ENCODE peak calls at places on chromosomes 7 and 10, in nine cellular contexts. M is OCI-LY7, S is GM23248, H is PC-3, G is neural progenitor cell, C is hepatocyte, P is HCT116, A is SK-N-SH, I is GM23338. V is an unnamed sample.

GRCh38 chr10:124032982-124033886 is 60.2 kb downstream of the CHST15 start:
- DNase-seq in S (peak; percentile 78), A (no peak), I (no peak), M (no peak), H (no peak), P (no peak), G (no peak), C (no peak), V (no peak)

GRCh38 chr7:94540428-94540827 is 30.8 kb downstream of the CASD1 start:
- DNase-seq in M (no peak), A (no peak), C (no peak), I (no peak), P (no peak), H (no peak), G (no peak), S (no peak), V (no peak)

GRCh38 chr10:131403936-131404335 is 92.4 kb upstream of the TCERG1L start:
- DNase-seq in C (no peak), G (no peak), M (no peak), S (no peak), H (no peak), A (no peak), I (no peak), P (no peak), V (no peak)

GRCh38 chr10:36188054-36188453 is 546.0 kb upstream of the FZD8 start:
- DNase-seq in M (no peak), P (no peak), I (peak; percentile 76), S (peak; percentile 33), C (no peak), A (no peak), H (no peak), G (peak; percentile 34), V (no peak)

GRCh38 chr7:30974605-30975256 is 11.0 kb downstream of the GHRHR start:
- DNase-seq in A (peak; percentile 76), S (peak; percentile 56), H (peak; percentile 69), C (peak; percentile 87), M (peak; percentile 79), I (peak; percentile 88), G (peak; percentile 82), P (peak; percentile 46), V (peak; percentile 92)

GRCh38 chr7:157712666-157713235 is 375.9 kb downstream of the DNAJB6 start:
- DNase-seq in H (no peak), G (no peak), P (no peak), S (no peak), A (no peak), M (no peak), I (no peak), C (no peak), V (no peak)

GRCh38 chr10:89279449-89279869 is 22.4 kb upstream of the IFIT2 start:
- DNase-seq in P (no peak), S (no peak), C (no peak), G (no peak), H (peak; percentile 88), I (no peak), A (no peak), M (no peak), V (no peak)

GRCh38 chr10:21336476-21337170 is 188.9 kb downstream of the SKIDA1 start:
- DNase-seq in A (no peak), H (peak; percentile 94), G (peak; percentile 34), C (peak; percentile 86), I (peak; percentile 85), S (peak; percentile 95), M (no peak), P (peak; percentile 84), V (no peak)

GRCh38 chr7:80613519-80613918 is 24.9 kb upstream of the CD36 start:
- DNase-seq in A (no peak), M (no peak), P (no peak), H (no peak), C (no peak), I (no peak), G (no peak), S (no peak), V (no peak)

GRCh38 chr7:80609732-80610131 is 28.7 kb upstream of the CD36 start:
- DNase-seq in I (no peak), G (no peak), M (no peak), A (no peak), P (no peak), H (no peak), S (no peak), C (no peak), V (no peak)

GRCh38 chr7:80608292-80608691 is 30.1 kb upstream of the CD36 start:
- DNase-seq in S (no peak), C (no peak), H (no peak), G (no peak), M (no peak), I (no peak), A (no peak), P (no peak), V (no peak)

GRCh38 chr7:80611779-80612178 is 26.7 kb upstream of the CD36 start:
- DNase-seq in C (peak; percentile 40), I (no peak), M (no peak), G (no peak), P (peak; percentile 21), H (peak; percentile 87), S (peak; percentile 53), A (no peak), V (no peak)

DNA sequence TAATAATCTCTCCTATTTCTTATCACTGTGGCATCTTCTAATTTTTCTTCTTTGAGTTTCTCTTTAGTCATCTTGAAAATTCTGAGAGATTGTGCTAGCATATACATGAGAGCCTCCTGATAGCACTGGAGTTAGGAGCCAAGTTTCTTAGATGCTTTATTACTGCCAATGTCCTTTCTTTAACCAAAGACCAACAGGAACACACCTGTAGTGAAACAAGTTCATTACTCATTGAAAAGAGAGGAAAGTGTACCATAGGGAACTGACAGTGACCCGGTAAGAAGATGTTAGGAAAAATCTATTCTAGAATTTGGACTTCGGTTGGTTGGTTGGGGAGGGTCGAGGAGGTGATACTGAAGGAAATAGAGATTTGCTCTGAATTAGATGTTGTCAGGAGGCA is 27.1 kb upstream of the CD36 start:
- DNase-seq in A (no peak), M (no peak), H (no peak), S (peak; percentile 1), I (no peak), C (no peak), P (no peak), G (no peak), V (no peak)
- TF ChIP-seq EZH2phosphoT487 in A (no peak), M (no peak), H (no peak), S (no peak), I (no peak), C (no peak), P (no peak), G (no peak), V (no peak)

GRCh38 chr7:116399808-116400207 is 99.7 kb upstream of the CAV2 start:
- DNase-seq in M (no peak), I (no peak), G (no peak), S (peak; percentile 74), C (peak; percentile 8), H (peak; percentile 61), A (no peak), P (no peak), V (no peak)
- TF ChIP-seq EZH2phosphoT487 in M (no peak), I (no peak), G (no peak), S (no peak), C (no peak), H (no peak), A (no peak), P (no peak), V (no peak)

GRCh38 chr10:28937959-28938358 is 260.6 kb downstream of the BAMBI start:
- DNase-seq in G (no peak), S (no peak), M (no peak), I (no peak), C (no peak), A (no peak), P (no peak), H (no peak), V (no peak)

GRCh38 chr10:28939352-28940157 is 262.2 kb downstream of the BAMBI start:
- DNase-seq in I (peak; percentile 95), M (no peak), H (no peak), C (peak; percentile 93), S (peak; percentile 33), A (no peak), P (no peak), G (peak; percentile 97), V (no peak)

GRCh38 chr10:28938745-28939144 is 261.4 kb downstream of the BAMBI start:
- DNase-seq in G (no peak), M (no peak), P (no peak), S (no peak), I (no peak), H (peak; percentile 41), A (no peak), C (no peak), V (no peak)

GRCh38 chr10:28942012-28942411 is 264.7 kb downstream of the BAMBI start:
- DNase-seq in A (no peak), C (no peak), G (no peak), M (no peak), S (no peak), H (no peak), I (no peak), P (no peak), V (no peak)

DNA sequence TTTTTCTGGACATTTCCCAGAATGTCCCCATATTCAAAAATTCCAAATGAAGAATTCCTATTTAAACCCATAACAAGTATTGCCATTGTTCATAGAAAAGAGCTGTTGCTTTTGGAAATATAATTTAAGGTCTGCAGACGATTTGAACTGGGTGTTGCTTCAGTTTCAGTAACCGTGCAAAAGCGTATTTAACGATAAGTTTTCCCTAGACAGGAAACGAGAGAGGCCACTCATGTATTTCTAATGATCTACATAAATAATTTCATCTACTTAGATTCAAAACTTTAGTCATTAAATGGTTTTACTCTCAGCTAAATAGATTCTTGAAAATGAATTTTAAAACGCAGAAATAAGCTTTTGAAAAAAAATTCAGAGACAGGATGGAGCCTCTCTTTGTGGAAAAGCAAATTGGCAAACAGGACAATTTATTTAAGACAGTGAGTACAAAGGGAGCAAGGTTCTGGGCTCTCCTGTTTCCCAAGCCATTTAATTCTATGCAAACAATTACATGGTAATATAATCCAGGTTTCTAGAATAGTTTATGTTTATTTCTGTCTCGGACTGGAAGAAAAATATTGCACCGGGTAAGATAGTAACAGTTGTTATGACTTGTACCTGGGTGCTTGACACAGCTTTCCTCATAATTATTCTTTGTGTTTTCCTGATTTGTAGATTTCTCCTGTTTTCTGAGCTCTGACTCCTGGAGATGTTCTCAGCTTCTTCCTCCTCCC is 263.0 kb downstream of the BAMBI start:
- DNase-seq in I (no peak), H (no peak), G (no peak), P (no peak), C (no peak), M (no peak), S (no peak), A (no peak), V (no peak)
- TF ChIP-seq EZH2phosphoT487 in I (no peak), H (no peak), G (no peak), P (no peak), C (no peak), M (no peak), S (no peak), A (no peak), V (no peak)

GRCh38 chr7:17709599-17709998 is 230.7 kb downstream of the SNX13 start:
- DNase-seq in I (no peak), S (no peak), C (no peak), M (no peak), H (no peak), A (no peak), P (no peak), G (no peak), V (no peak)

GRCh38 chr7:17709127-17709526 is 231.2 kb downstream of the SNX13 start:
- DNase-seq in I (no peak), P (no peak), A (no peak), C (no peak), M (no peak), S (no peak), H (no peak), G (no peak), V (peak; percentile 11)

GRCh38 chr7:17716816-17717215 is 223.5 kb downstream of the SNX13 start:
- DNase-seq in I (peak; percentile 9), P (no peak), A (no peak), M (no peak), H (no peak), S (no peak), C (no peak), G (no peak), V (no peak)

GRCh38 chr7:17710312-17710711 is 230.0 kb downstream of the SNX13 start:
- DNase-seq in M (no peak), G (peak; percentile 41), I (peak; percentile 12), S (no peak), P (no peak), C (no peak), A (no peak), H (no peak), V (no peak)

DNA sequence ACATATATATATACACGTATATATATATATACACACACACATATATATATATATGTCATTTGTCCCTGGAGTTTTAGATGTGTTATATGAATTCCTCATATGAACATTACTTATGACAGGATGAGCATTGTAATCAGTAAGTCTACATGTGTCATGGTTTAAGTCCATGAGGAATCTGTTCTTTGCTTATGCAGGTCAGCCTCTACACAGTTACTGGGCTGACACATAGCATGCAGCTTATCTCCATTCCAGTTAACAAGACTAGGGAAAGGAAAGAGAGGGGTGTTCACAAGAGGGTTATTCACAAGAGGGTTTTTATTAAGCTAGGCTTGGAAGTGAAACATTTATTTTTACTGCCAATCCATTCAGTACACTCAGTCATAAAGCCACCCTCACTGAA is 226.7 kb downstream of the SNX13 start:
- DNase-seq in M (no peak), P (no peak), H (no peak), A (no peak), G (no peak), I (no peak), S (peak; percentile 4), C (no peak), V (no peak)
- TF ChIP-seq EZH2phosphoT487 in M (no peak), P (no peak), H (no peak), A (no peak), G (no peak), I (no peak), S (no peak), C (no peak), V (no peak)